ENCODE peak calls at places on chromosomes 13 and 19, in six cellular contexts. H is Peyer's patch, G is OCI-LY7, Z is endothelial cell of umbilical vein, Y is spleen, L is GM12878. J is an unnamed sample. For H3K4me1, the result is how much of the 10 kb centered on the place peaks cover.

GRCh38 chr13:97849305-97849704 is 104.2 kb upstream of the IPO5 start:
- DNase-seq in H (no peak), G (peak), Z (peak), Y (no peak), L (peak), J (no peak)

GRCh38 chr19:2524840-2525723 is 49.2 kb downstream of the GADD45B start:
- DNase-seq in H (no peak), G (no peak), Z (no peak), Y (no peak), L (no peak), J (no peak)

GRCh38 chr13:50894504-50894903 is 15.1 kb upstream of the RNASEH2B start:
- DNase-seq in H (no peak), G (no peak), Z (no peak), Y (no peak), L (no peak), J (no peak)

GRCh38 chr13:71290963-71291937 is 575.8 kb downstream of the DACH1 start:
- DNase-seq in H (peak), G (peak), Z (peak), Y (no peak), L (peak), J (peak)

GRCh38 chr13:75226755-75227435 is 255.1 kb downstream of the TBC1D4 start:
- DNase-seq in H (no peak), G (no peak), Z (no peak), Y (no peak), L (no peak), J (no peak)

GRCh38 chr13:52695856-52696255 is 43.2 kb downstream of the SUGT1 start:
- DNase-seq in H (no peak), G (no peak), Z (no peak), Y (no peak), L (peak), J (no peak)

GRCh38 chr13:95530178-95530577 is 22.3 kb upstream of the CLDN10 start:
- DNase-seq in H (no peak), G (no peak), Z (peak), Y (no peak), L (no peak), J (no peak)

GRCh38 chr13:24502567-24503375 is 9.8 kb downstream of the PARP4 start:
- DNase-seq in H (peak), G (no peak), Z (peak), Y (no peak), L (no peak), J (no peak)

GRCh38 chr13:108595416-108596257 is 33.8 kb upstream of the MYO16 start:
- DNase-seq in H (no peak), G (no peak), Z (no peak), Y (no peak), L (no peak), J (no peak)

GRCh38 chr19:36169084-36169760 is 17.0 kb upstream of the COX7A1 start:
- DNase-seq in H (peak), G (no peak), Z (peak), Y (no peak), L (no peak), J (no peak)

GRCh38 chr13:113002206-113002821 is 33.3 kb downstream of the MCF2L start:
- DNase-seq in H (no peak), G (no peak), Z (no peak), Y (no peak), L (no peak), J (no peak)

GRCh38 chr19:35717665-35718344 is at the start of gene KMT2B:
- DNase-seq in H (no peak), G (no peak), Z (no peak), Y (no peak), L (no peak), J (no peak)

GRCh38 chr13:43030548-43030947 is 7.2 kb downstream of the DNAJC15 start:
- DNase-seq in H (no peak), G (no peak), Z (no peak), Y (no peak), L (peak), J (no peak)

GRCh38 chr13:42708391-42708790 is 73.0 kb upstream of the FAM216B start:
- DNase-seq in H (no peak), G (no peak), Z (no peak), Y (no peak), L (no peak), J (no peak)

GRCh38 chr19:51539821-51540366 is 8.4 kb upstream of the SIGLEC6 start:
- DNase-seq in H (no peak), G (no peak), Z (no peak), Y (no peak), L (no peak), J (no peak)

GRCh38 chr13:77319536-77319935 is 7.4 kb downstream of the MYCBP2 start:
- DNase-seq in H (no peak), G (no peak), Z (no peak), Y (no peak), L (no peak), J (no peak)

GRCh38 chr13:46571189-46571901 is 18.4 kb downstream of the LRCH1 start:
- DNase-seq in H (no peak), G (no peak), Z (no peak), Y (no peak), L (no peak), J (no peak)

GRCh38 chr19:9436358-9436757 is 985 bp upstream of the ZNF266 start:
- DNase-seq in H (no peak), G (no peak), Z (no peak), Y (no peak), L (no peak), J (no peak)

GRCh38 chr19:9427941-9428340 is 7.4 kb downstream of the ZNF266 start:
- DNase-seq in H (no peak), G (no peak), Z (no peak), Y (no peak), L (no peak), J (no peak)

GRCh38 chr19:9430444-9430843 is 4.9 kb downstream of the ZNF266 start:
- DNase-seq in H (no peak), G (no peak), Z (no peak), Y (no peak), L (no peak), J (no peak)

GRCh38 chr19:9435279-9436268 is at the start of gene ZNF266:
- DNase-seq in H (peak), G (peak), Z (peak), Y (peak), L (peak), J (peak)

DNA sequence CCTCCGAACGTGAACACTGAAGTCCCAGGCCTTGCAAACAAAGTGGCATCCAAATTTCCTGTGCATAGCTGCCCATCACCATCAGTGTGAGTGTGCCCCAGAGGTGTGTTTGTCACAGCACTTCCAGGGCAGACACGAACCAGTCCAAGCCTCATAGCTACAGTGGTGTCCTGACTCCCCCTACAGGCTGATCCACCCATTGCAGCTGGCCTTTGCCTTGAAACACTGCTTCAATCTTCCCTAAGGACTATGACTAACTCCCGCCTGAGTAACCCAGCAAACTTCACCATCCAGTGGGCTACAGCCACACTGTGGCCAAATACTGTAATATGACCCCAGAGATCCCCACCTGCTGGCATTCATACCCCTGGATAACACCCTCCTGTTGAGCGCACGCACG is 3.9 kb downstream of the ZNF266 start:
- DNase-seq in H (no peak), G (peak), Z (no peak), Y (no peak), L (no peak), J (no peak)
- H3K4me3 ChIP-seq in H (no peak), G (no peak), Z (no peak), Y (no peak), L (no peak), J (no peak)

GRCh38 chr19:44598355-44598754 is 15.0 kb upstream of the IGSF23 start:
- DNase-seq in H (no peak), G (no peak), Z (no peak), Y (no peak), L (no peak), J (no peak)
- H3K4me1 ChIP-seq in H (under half), G (under half), Z (under half), Y (under half), L (under half), J (under half)

DNA sequence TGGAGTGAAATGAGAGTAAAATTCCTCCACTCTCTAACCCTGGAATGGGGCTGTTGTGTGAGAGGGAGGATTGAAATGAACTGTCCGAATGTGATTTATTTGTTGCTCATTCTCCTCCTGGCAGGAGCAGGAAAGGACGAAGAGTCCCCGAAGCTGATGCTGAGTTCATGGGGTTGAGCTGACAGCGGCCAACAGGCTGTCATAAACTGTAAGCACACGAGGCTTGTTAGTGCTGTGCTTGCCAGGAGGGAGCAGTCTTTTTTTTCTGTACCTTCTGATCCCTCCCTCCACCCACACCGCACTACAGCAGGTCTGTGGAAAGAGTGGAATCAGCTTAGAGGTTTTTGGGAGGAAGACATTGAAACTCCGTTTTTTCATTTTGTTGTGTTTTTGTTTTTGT is 33.0 kb upstream of the ZNF331 start:
- DNase-seq in H (no peak), G (no peak), Z (no peak), Y (no peak), L (no peak), J (no peak)
- H3K4me3 ChIP-seq in H (no peak), G (no peak), Z (no peak), Y (no peak), L (no peak), J (no peak)

DNA sequence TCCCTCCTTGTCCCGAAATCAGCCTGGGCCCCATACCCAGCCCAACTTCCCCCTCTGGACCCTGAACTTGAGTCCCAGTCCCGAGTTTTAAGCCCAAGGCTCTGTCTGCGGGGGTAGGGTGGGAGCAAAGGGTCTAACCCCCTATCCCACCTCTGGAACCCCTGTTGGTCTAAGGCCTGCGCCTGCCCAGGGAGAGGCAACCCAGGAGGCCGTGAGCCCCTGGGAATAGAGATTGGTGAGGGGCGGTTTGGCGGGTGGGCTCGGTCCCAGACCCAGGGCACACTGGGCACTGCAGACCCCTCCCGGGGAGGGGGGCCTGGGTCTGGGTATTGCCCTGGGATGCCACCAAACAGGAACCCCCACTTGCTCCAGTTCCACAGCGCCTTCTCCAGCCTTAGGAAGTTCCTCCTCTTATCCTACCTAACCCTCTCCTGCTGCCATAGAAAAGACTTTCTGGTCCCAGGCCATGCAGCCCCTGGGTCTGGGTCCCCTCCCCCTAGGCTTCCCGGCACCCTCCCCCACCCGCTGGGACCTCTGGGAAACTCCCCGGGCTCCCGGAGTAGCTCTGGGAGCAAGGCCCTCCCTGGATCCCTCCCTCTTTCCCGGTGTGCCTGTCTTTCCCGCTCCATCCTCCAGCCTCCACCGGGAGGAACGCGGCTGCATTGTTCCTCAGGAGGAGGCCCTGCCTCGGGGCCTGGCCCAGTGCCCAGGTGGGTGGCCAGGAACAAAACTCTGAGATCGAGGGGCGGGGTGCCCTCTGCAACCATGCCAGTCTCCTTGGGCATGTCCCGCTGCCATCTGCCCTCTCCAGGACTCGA is 33.6 kb upstream of the NANOS3 start:
- DNase-seq in H (peak), G (no peak), Z (peak), Y (peak), L (no peak), J (no peak)
- H3K4me1 ChIP-seq in H (under half), G (half or more), Z (under half), Y (half or more), L (half or more), J (half or more)

GRCh38 chr19:8390617-8390981 is 439 bp downstream of the RAB11B start:
- DNase-seq in H (peak), G (peak), Z (peak), Y (peak), L (peak), J (peak)

GRCh38 chr19:8389891-8390616 is at the start of gene RAB11B:
- DNase-seq in H (peak), G (peak), Z (peak), Y (peak), L (peak), J (peak)

GRCh38 chr19:8393192-8393870 is 3.2 kb downstream of the RAB11B start:
- DNase-seq in H (no peak), G (no peak), Z (no peak), Y (no peak), L (no peak), J (peak)

GRCh38 chr19:8392017-8392591 is 1.9 kb downstream of the RAB11B start:
- DNase-seq in H (no peak), G (no peak), Z (peak), Y (no peak), L (no peak), J (no peak)

DNA sequence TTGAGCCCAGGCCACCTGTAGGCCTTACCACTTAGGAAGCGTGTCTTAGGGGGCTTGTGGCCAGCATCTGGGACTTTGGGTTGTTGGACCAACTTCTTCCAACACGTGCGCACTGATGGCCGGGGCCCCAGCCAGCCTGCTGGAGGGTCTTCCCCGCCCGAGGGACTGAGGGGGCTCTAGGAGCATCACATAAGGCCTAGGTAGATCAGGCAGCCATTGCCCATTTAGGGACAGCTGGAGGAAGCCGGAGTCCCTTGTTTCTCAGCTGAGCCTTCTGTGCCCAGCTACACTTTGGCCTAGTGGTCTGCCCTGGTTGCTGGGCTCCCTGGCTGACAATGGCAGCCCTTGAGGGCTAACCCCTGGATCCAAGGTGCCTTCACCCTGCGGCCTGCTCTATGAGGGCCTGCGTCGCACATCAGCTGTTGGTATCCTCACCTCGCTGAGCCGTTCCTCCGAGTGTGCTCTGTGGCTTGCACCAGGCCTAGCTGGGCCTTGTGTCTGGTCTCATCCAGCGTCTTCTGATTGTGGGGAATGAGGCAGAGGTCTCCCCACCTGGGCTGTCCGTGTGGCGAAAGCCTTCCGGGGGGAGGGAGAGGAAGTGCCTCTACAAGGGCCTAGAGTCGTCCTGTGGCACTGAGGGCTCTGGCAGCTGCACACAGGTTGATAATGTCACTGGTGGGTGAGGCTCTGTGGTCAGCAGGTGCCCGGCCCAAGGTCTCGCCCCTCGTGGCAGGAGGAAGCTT is 1.3 kb downstream of the RAB11B start:
- DNase-seq in H (no peak), G (no peak), Z (no peak), Y (peak), L (no peak), J (no peak)
- H3K4me3 ChIP-seq in H (peak), G (peak), Z (no peak), Y (no peak), L (peak), J (no peak)

GRCh38 chr19:13011653-13012389 is 16.5 kb downstream of the NFIX start:
- DNase-seq in H (no peak), G (no peak), Z (no peak), Y (no peak), L (no peak), J (no peak)
- H3K4me1 ChIP-seq in H (under half), G (under half), Z (under half), Y (under half), L (under half), J (under half)

GRCh38 chr19:19661141-19661674 is 2.3 kb downstream of the ATP13A1 start:
- DNase-seq in H (no peak), G (no peak), Z (no peak), Y (no peak), L (no peak), J (no peak)
- H3K4me3 ChIP-seq in H (no peak), G (peak), Z (no peak), Y (no peak), L (peak), J (no peak)